ENCODE peak calls at places on chromosomes 1 and 21, in ten cellular contexts. L is esophagus squamous epithelium; F is activated naive CD8-positive, alpha-beta T cell treated with anti-CD3 and anti-CD28 coated beads, Interleukin-2, amount 50 U/mL, for 24 hours; G is body of pancreas; O is RCC 7860; A is ELF-1; P is HFFc6; B is adrenal gland; C is foreskin melanocyte; E is amniotic stem cell. W is an unnamed sample.

GRCh38 chr1:28114844-28115243 is 26.4 kb upstream of the EYA3 start:
- DNase-seq in B (no peak), E (no peak), L (no peak), P (no peak), F (no peak), C (no peak), A (no peak), G (no peak), O (no peak), W (no peak)

GRCh38 chr1:89757532-89757931 is 63.3 kb upstream of the LRRC8D start:
- DNase-seq in B (peak), P (no peak), O (no peak), G (no peak), L (no peak), E (no peak), A (no peak), C (no peak), F (peak), W (no peak)

GRCh38 chr1:1238702-1239178 is 6.7 kb downstream of the B3GALT6 start:
- DNase-seq in P (no peak), C (no peak), B (no peak), F (no peak), L (no peak), E (no peak), G (no peak), O (no peak), A (no peak), W (no peak)

GRCh38 chr21:15291621-15292266 is 226.9 kb upstream of the NRIP1 start:
- DNase-seq in C (no peak), L (no peak), G (no peak), P (no peak), B (no peak), F (no peak), O (no peak), E (no peak), A (peak), W (no peak)

GRCh38 chr1:230068952-230069684 is 2.1 kb downstream of the GALNT2 start:
- DNase-seq in O (no peak), L (no peak), F (no peak), E (no peak), P (no peak), A (no peak), B (no peak), G (peak), C (no peak), W (no peak)

GRCh38 chr1:92922378-92923035 is 38.8 kb downstream of the DIPK1A start:
- DNase-seq in L (no peak), E (no peak), O (peak), F (no peak), C (no peak), A (no peak), P (no peak), B (no peak), G (no peak), W (no peak)

GRCh38 chr1:52683367-52683940 is 14.7 kb downstream of the COA7 start:
- DNase-seq in F (no peak), C (no peak), G (no peak), P (no peak), A (no peak), E (no peak), L (no peak), B (no peak), O (no peak), W (no peak)

GRCh38 chr1:203199481-203200058 is 13.1 kb upstream of the CHI3L1 start:
- DNase-seq in G (no peak), C (no peak), A (no peak), L (no peak), O (no peak), P (peak), E (no peak), B (no peak), F (no peak), W (no peak)

GRCh38 chr1:204900721-204901120 is 30.1 kb downstream of the NFASC start:
- DNase-seq in G (no peak), L (no peak), B (no peak), E (no peak), C (no peak), P (no peak), O (no peak), F (no peak), A (no peak), W (no peak)

GRCh38 chr1:103949714-103950113 is 200.0 kb downstream of the AMY1C start:
- DNase-seq in C (no peak), L (no peak), E (no peak), F (no peak), B (no peak), P (no peak), A (no peak), G (no peak), O (no peak), W (no peak)

GRCh38 chr21:15688809-15689208 is 41.0 kb upstream of the USP25 start:
- DNase-seq in B (no peak), A (no peak), O (no peak), P (peak), G (no peak), F (no peak), L (no peak), E (no peak), C (no peak), W (no peak)

GRCh38 chr1:196074182-196074581 is 534.1 kb downstream of the KCNT2 start:
- DNase-seq in C (no peak), G (no peak), P (no peak), A (no peak), F (no peak), O (no peak), E (no peak), L (no peak), B (no peak), W (no peak)

GRCh38 chr1:28915036-28915895 is 897 bp downstream of the EPB41 start:
- DNase-seq in A (peak), G (peak), B (peak), L (no peak), E (no peak), F (peak), P (no peak), O (no peak), C (peak), W (peak)

GRCh38 chr1:237938553-237938952 is 47.8 kb upstream of the ZP4 start:
- DNase-seq in P (no peak), O (no peak), G (no peak), L (no peak), B (peak), A (peak), E (no peak), F (no peak), C (peak), W (no peak)

GRCh38 chr21:36113647-36114428 is 21.0 kb upstream of the CBR3 start:
- DNase-seq in P (no peak), E (no peak), O (no peak), F (peak), G (peak), A (no peak), C (no peak), L (no peak), B (no peak), W (no peak)

GRCh38 chr21:34017127-34017961 is 56.0 kb upstream of the MRPS6 start:
- DNase-seq in L (no peak), B (no peak), C (no peak), F (no peak), G (no peak), A (no peak), E (no peak), O (no peak), P (peak), W (no peak)

GRCh38 chr1:25854554-25854953 is 4.7 kb downstream of the AUNIP start:
- DNase-seq in E (no peak), A (no peak), F (no peak), O (no peak), G (no peak), C (no peak), B (no peak), P (no peak), L (no peak), W (no peak)

W was measured in uterus.